ENCODE peak calls at places on chromosomes 16 and 17, in four cellular contexts. One of them, this sample, is unnamed. For H3K27me3, the result is how much of the 10 kb centered on the place peaks cover.

GRCh38 chr16:84699147-84699711 is 571 bp upstream of the USP10 start:
- DNase-seq in endodermal cell: no peak
- DNase-seq in pancreas: peak
- DNase-seq in CD8-positive, alpha-beta T cell: no peak
- DNase-seq in this sample: no peak

GRCh38 chr16:89538286-89538685 is 22.2 kb upstream of the RPL13 start:
- DNase-seq in endodermal cell: no peak
- DNase-seq in pancreas: no peak
- DNase-seq in CD8-positive, alpha-beta T cell: no peak
- DNase-seq in this sample: no peak

GRCh38 chr17:80308672-80309517 is 48.2 kb downstream of the RNF213 start:
- DNase-seq in endodermal cell: peak
- DNase-seq in pancreas: no peak
- DNase-seq in CD8-positive, alpha-beta T cell: no peak
- DNase-seq in this sample: no peak

GRCh38 chr17:47844814-47845453 is 3.9 kb upstream of the SCRN2 start:
- DNase-seq in endodermal cell: no peak
- DNase-seq in pancreas: no peak
- DNase-seq in CD8-positive, alpha-beta T cell: no peak
- DNase-seq in this sample: no peak

GRCh38 chr17:78970834-78971763 is 8.6 kb downstream of the LGALS3BP start:
- DNase-seq in endodermal cell: peak
- DNase-seq in pancreas: peak
- DNase-seq in CD8-positive, alpha-beta T cell: peak
- DNase-seq in this sample: peak

GRCh38 chr17:418421-418751 is 65.8 kb upstream of the RPH3AL start:
- DNase-seq in endodermal cell: no peak
- DNase-seq in pancreas: no peak
- DNase-seq in CD8-positive, alpha-beta T cell: peak
- DNase-seq in this sample: no peak

GRCh38 chr16:73040735-73041402 is 7.1 kb downstream of the ZFHX3 start:
- DNase-seq in endodermal cell: no peak
- DNase-seq in pancreas: no peak
- DNase-seq in CD8-positive, alpha-beta T cell: no peak
- DNase-seq in this sample: no peak

GRCh38 chr16:8936421-8936820 is 27.3 kb downstream of the USP7 start:
- DNase-seq in endodermal cell: peak
- DNase-seq in pancreas: no peak
- DNase-seq in CD8-positive, alpha-beta T cell: peak
- DNase-seq in this sample: no peak

GRCh38 chr17:43660816-43661493 is 767 bp downstream of the MEOX1 start:
- DNase-seq in endodermal cell: no peak
- DNase-seq in pancreas: no peak
- DNase-seq in CD8-positive, alpha-beta T cell: no peak
- DNase-seq in this sample: no peak

GRCh38 chr16:75264999-75265910 is 13.8 kb upstream of the BCAR1 start:
- DNase-seq in endodermal cell: peak
- DNase-seq in pancreas: peak
- DNase-seq in CD8-positive, alpha-beta T cell: no peak
- DNase-seq in this sample: no peak

GRCh38 chr16:81478876-81479496 is 34.4 kb downstream of the CMIP start:
- DNase-seq in endodermal cell: no peak
- DNase-seq in pancreas: no peak
- DNase-seq in CD8-positive, alpha-beta T cell: no peak
- DNase-seq in this sample: no peak

GRCh38 chr17:77490361-77491183 is 349.8 kb downstream of the SEC14L1 start:
- DNase-seq in endodermal cell: peak
- DNase-seq in pancreas: peak
- DNase-seq in CD8-positive, alpha-beta T cell: no peak
- DNase-seq in this sample: no peak

GRCh38 chr16:53913082-53913870 is 209.3 kb downstream of the FTO start:
- DNase-seq in endodermal cell: no peak
- DNase-seq in pancreas: no peak
- DNase-seq in CD8-positive, alpha-beta T cell: no peak
- DNase-seq in this sample: no peak

GRCh38 chr17:13909901-13910519 is 159.3 kb upstream of the COX10 start:
- DNase-seq in endodermal cell: no peak
- DNase-seq in pancreas: no peak
- DNase-seq in CD8-positive, alpha-beta T cell: no peak
- DNase-seq in this sample: no peak

GRCh38 chr16:88803264-88803987 is at the start of gene CDT1:
- DNase-seq in endodermal cell: peak
- DNase-seq in pancreas: peak
- DNase-seq in CD8-positive, alpha-beta T cell: peak
- DNase-seq in this sample: no peak

GRCh38 chr17:75069783-75070182 is 18.0 kb upstream of the SLC16A5 start:
- DNase-seq in endodermal cell: no peak
- DNase-seq in pancreas: no peak
- DNase-seq in CD8-positive, alpha-beta T cell: no peak
- DNase-seq in this sample: no peak

GRCh38 chr16:4763791-4764190 is 3.2 kb downstream of the ZNF500 start:
- DNase-seq in endodermal cell: no peak
- DNase-seq in pancreas: no peak
- DNase-seq in CD8-positive, alpha-beta T cell: no peak
- DNase-seq in this sample: no peak

GRCh38 chr17:50550661-50551432 is 3.9 kb downstream of the SPATA20 start:
- DNase-seq in endodermal cell: peak
- DNase-seq in pancreas: peak
- DNase-seq in CD8-positive, alpha-beta T cell: no peak
- DNase-seq in this sample: no peak

GRCh38 chr16:49282690-49283375 is 1.2 kb upstream of the CBLN1 start:
- DNase-seq in endodermal cell: peak
- DNase-seq in pancreas: peak
- DNase-seq in CD8-positive, alpha-beta T cell: no peak
- DNase-seq in this sample: no peak

GRCh38 chr16:65178151-65178550 is 56.3 kb upstream of the CDH11 start:
- DNase-seq in endodermal cell: no peak
- DNase-seq in pancreas: no peak
- DNase-seq in CD8-positive, alpha-beta T cell: no peak
- DNase-seq in this sample: no peak

GRCh38 chr17:81517339-81518112 is 4.9 kb upstream of the ACTG1 start:
- DNase-seq in endodermal cell: peak
- DNase-seq in pancreas: no peak
- DNase-seq in CD8-positive, alpha-beta T cell: no peak
- DNase-seq in this sample: no peak

GRCh38 chr16:10989494-10989893 is 45.1 kb downstream of the CLEC16A start:
- DNase-seq in endodermal cell: no peak
- DNase-seq in pancreas: no peak
- DNase-seq in CD8-positive, alpha-beta T cell: no peak
- DNase-seq in this sample: no peak

GRCh38 chr17:17934796-17935195 is 37.4 kb downstream of the TOM1L2 start:
- DNase-seq in endodermal cell: no peak
- DNase-seq in pancreas: no peak
- DNase-seq in CD8-positive, alpha-beta T cell: no peak
- DNase-seq in this sample: no peak

GRCh38 chr17:76407509-76407908 is 23.1 kb downstream of the SPHK1 start:
- DNase-seq in endodermal cell: no peak
- DNase-seq in pancreas: peak
- DNase-seq in CD8-positive, alpha-beta T cell: no peak
- DNase-seq in this sample: no peak

GRCh38 chr16:965487-965886 is 5.3 kb downstream of the LMF1 start:
- DNase-seq in endodermal cell: no peak
- DNase-seq in pancreas: no peak
- DNase-seq in CD8-positive, alpha-beta T cell: no peak
- DNase-seq in this sample: no peak

GRCh38 chr16:88456356-88457292 is 3.5 kb downstream of the ZFPM1 start:
- DNase-seq in endodermal cell: no peak
- DNase-seq in pancreas: no peak
- DNase-seq in CD8-positive, alpha-beta T cell: peak
- DNase-seq in this sample: no peak

GRCh38 chr16:9235837-9236236 is 144.4 kb downstream of the HAPSTR1 start:
- DNase-seq in endodermal cell: no peak
- DNase-seq in pancreas: no peak
- DNase-seq in CD8-positive, alpha-beta T cell: no peak
- DNase-seq in this sample: no peak

GRCh38 chr17:43427362-43428043 is 28.7 kb downstream of the ARL4D start:
- DNase-seq in endodermal cell: no peak
- DNase-seq in pancreas: no peak
- DNase-seq in CD8-positive, alpha-beta T cell: no peak
- DNase-seq in this sample: no peak

GRCh38 chr17:81295678-81296381 is 723 bp upstream of the SLC38A10 start:
- DNase-seq in endodermal cell: peak
- DNase-seq in pancreas: peak
- DNase-seq in CD8-positive, alpha-beta T cell: peak
- DNase-seq in this sample: no peak

GRCh38 chr16:80619824-80620223 is 79.0 kb downstream of the DYNLRB2 start:
- DNase-seq in endodermal cell: peak
- DNase-seq in pancreas: no peak
- DNase-seq in CD8-positive, alpha-beta T cell: no peak
- DNase-seq in this sample: no peak

GRCh38 chr17:38632334-38632733 is 26.6 kb upstream of the SRCIN1 start:
- DNase-seq in endodermal cell: peak
- DNase-seq in pancreas: no peak
- DNase-seq in CD8-positive, alpha-beta T cell: no peak
- DNase-seq in this sample: no peak

GRCh38 chr16:80466024-80466986 is 74.5 kb upstream of the DYNLRB2 start:
- DNase-seq in endodermal cell: peak
- DNase-seq in pancreas: peak
- DNase-seq in CD8-positive, alpha-beta T cell: peak
- DNase-seq in this sample: peak

GRCh38 chr17:18261146-18261515 is 669 bp downstream of the MIEF2 start:
- DNase-seq in endodermal cell: peak
- DNase-seq in pancreas: peak
- DNase-seq in CD8-positive, alpha-beta T cell: peak
- DNase-seq in this sample: no peak

GRCh38 chr17:1649844-1650409 is at the start of gene RILP:
- DNase-seq in endodermal cell: peak
- DNase-seq in pancreas: peak
- DNase-seq in CD8-positive, alpha-beta T cell: no peak
- DNase-seq in this sample: no peak

GRCh38 chr17:82492647-82493516 is 26.6 kb upstream of the FOXK2 start:
- DNase-seq in endodermal cell: no peak
- DNase-seq in pancreas: no peak
- DNase-seq in CD8-positive, alpha-beta T cell: no peak
- DNase-seq in this sample: no peak

DNA sequence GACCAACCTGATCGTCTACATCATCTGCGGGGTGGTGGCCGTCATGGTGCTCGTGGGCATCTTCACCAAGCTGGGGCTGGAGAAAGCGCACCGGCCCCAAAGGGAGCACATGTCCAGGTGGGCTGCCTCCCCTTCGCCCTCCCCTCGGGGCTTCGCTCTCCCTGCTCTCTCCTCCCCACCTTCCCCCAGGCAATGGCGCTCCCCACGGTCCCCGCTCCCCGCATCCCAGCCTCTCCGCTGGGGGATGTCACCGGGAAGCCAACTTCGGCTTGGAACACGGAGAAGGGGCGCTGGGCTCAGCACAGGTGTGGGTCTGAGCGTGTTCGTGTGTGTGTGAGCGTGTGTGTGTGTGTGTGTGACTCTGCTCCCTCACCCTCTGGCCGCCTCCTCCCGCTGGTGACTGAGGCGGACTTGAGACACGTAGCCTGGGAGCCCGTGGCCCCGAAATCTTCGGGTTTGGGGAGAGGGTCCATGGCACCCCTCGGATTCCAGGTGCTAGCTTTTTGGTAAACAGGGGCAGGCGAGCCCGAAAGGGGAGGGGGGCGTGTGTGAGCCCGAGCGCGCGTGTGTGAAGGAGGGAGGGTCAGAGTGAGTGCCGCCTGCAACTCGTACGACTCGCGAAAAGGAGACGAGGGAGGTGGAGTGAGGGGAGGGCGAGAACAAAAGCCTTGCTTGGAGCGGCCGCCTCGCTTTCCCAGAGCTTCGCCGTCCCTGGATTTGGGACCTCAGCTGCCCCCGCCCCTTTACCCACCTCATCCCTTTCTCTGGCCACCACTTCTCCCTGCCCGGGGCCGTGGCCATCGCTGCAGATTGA is 1.3 kb downstream of the SHISA9 start:
- DNase-seq in endodermal cell: peak
- DNase-seq in pancreas: no peak
- DNase-seq in CD8-positive, alpha-beta T cell: no peak
- DNase-seq in this sample: no peak
- H3K27me3 ChIP-seq in endodermal cell: under half
- H3K27me3 ChIP-seq in pancreas: under half
- H3K27me3 ChIP-seq in CD8-positive, alpha-beta T cell: under half
- H3K27me3 ChIP-seq in this sample: under half

GRCh38 chr17:58338454-58338841 is 9.9 kb upstream of the TSPOAP1 start:
- DNase-seq in endodermal cell: no peak
- DNase-seq in pancreas: no peak
- DNase-seq in CD8-positive, alpha-beta T cell: no peak
- DNase-seq in this sample: no peak

GRCh38 chr17:58337600-58338453 is 9.2 kb upstream of the TSPOAP1 start:
- DNase-seq in endodermal cell: peak
- DNase-seq in pancreas: no peak
- DNase-seq in CD8-positive, alpha-beta T cell: peak
- DNase-seq in this sample: peak

GRCh38 chr17:58335779-58336455 is 7.3 kb upstream of the TSPOAP1 start:
- DNase-seq in endodermal cell: peak
- DNase-seq in pancreas: no peak
- DNase-seq in CD8-positive, alpha-beta T cell: peak
- DNase-seq in this sample: peak

GRCh38 chr17:58336456-58337094 is 8.0 kb upstream of the TSPOAP1 start:
- DNase-seq in endodermal cell: peak
- DNase-seq in pancreas: no peak
- DNase-seq in CD8-positive, alpha-beta T cell: peak
- DNase-seq in this sample: peak

GRCh38 chr17:58337126-58337599 is 8.6 kb upstream of the TSPOAP1 start:
- DNase-seq in endodermal cell: peak
- DNase-seq in pancreas: no peak
- DNase-seq in CD8-positive, alpha-beta T cell: peak
- DNase-seq in this sample: peak
- H3K4me3 ChIP-seq in endodermal cell: no peak
- H3K4me3 ChIP-seq in pancreas: no peak
- H3K4me3 ChIP-seq in CD8-positive, alpha-beta T cell: peak
- H3K4me3 ChIP-seq in this sample: peak

GRCh38 chr16:50742521-50743150 is 750 bp downstream of the CYLD start:
- DNase-seq in endodermal cell: peak
- DNase-seq in pancreas: no peak
- DNase-seq in CD8-positive, alpha-beta T cell: peak
- DNase-seq in this sample: peak
- H3K27ac ChIP-seq in endodermal cell: no peak
- H3K27ac ChIP-seq in pancreas: peak
- H3K27ac ChIP-seq in CD8-positive, alpha-beta T cell: peak
- H3K27ac ChIP-seq in this sample: peak

DNA sequence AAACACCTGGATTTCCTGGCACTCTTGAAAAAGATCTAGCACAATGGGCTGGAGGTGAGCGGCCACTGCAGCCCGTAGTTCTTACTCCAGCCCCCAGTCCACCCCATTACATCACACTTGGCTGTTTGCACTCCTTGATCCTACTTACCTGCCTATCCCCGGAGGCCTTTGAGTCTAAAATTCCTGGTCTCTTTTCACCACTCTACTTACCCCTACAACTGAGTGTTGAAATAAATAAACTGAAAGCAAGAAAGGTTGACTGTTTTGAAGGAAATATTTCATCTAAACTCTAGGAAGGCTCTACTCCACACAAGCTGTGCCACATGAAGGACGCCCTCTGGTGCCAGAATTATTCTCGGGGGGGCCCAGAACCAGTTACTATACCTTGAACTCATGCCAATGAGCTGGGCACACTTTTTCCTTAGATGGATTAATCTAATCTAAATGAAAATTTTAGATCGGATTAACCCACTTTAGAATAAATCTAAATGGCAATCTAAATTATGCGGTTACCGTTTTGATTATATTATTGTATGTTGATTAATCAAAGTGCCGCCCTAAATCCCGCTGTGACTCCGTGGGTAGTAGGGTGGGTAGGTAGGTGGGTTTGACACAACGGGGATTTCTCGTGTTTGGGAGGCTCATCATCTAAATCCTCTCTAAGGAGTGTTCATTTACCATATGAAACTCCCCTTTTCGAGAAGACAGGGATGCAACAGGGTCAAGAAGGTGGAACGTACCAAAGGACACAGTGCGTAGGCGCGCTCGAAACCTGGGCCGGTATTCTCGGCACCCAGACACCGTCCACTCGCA is 651 bp upstream of the EIF1 start:
- DNase-seq in endodermal cell: peak
- DNase-seq in pancreas: no peak
- DNase-seq in CD8-positive, alpha-beta T cell: peak
- DNase-seq in this sample: no peak
- H3K27me3 ChIP-seq in endodermal cell: under half
- H3K27me3 ChIP-seq in pancreas: under half
- H3K27me3 ChIP-seq in CD8-positive, alpha-beta T cell: under half
- H3K27me3 ChIP-seq in this sample: under half